ENCODE peak calls at places on chromosomes 6 and 20, in nine cellular contexts. One of them, this sample, is unnamed.

GRCh38 chr6:166849762-166850181 is 106.6 kb downstream of the RNASET2 start:
- DNase-seq in stimulated activated CD4-positive, alpha-beta T cell treated with anti-CD3 and anti-CD28 coated beads, TNF-alpha, amount 100 ng/mL, for 4 hours: no peak
- DNase-seq in A172: no peak
- DNase-seq in iPS DF 19.7: no peak
- DNase-seq in immature natural killer cell: no peak
- DNase-seq in GM04504: no peak
- DNase-seq in NCI-H2081: no peak
- DNase-seq in upper lobe of right lung: no peak
- DNase-seq in activated naive CD4-positive, alpha-beta T cell: no peak
- DNase-seq in this sample: no peak

GRCh38 chr20:37565134-37565811 is 37.6 kb upstream of the BLCAP start:
- DNase-seq in A172: no peak
- DNase-seq in activated naive CD4-positive, alpha-beta T cell: no peak
- DNase-seq in NCI-H2081: no peak
- DNase-seq in GM04504: no peak
- DNase-seq in immature natural killer cell: no peak
- DNase-seq in iPS DF 19.7: no peak
- DNase-seq in stimulated activated CD4-positive, alpha-beta T cell treated with anti-CD3 and anti-CD28 coated beads, TNF-alpha, amount 100 ng/mL, for 4 hours: no peak
- DNase-seq in upper lobe of right lung: no peak
- DNase-seq in this sample: no peak

GRCh38 chr20:51811040-51811351 is 8.7 kb upstream of the SALL4 start:
- DNase-seq in GM04504: no peak
- DNase-seq in A172: no peak
- DNase-seq in immature natural killer cell: no peak
- DNase-seq in upper lobe of right lung: no peak
- DNase-seq in stimulated activated CD4-positive, alpha-beta T cell treated with anti-CD3 and anti-CD28 coated beads, TNF-alpha, amount 100 ng/mL, for 4 hours: no peak
- DNase-seq in activated naive CD4-positive, alpha-beta T cell: no peak
- DNase-seq in NCI-H2081: no peak
- DNase-seq in iPS DF 19.7: no peak
- DNase-seq in this sample: no peak

GRCh38 chr6:142605922-142606321 is 304.1 kb downstream of the ADGRG6 start:
- DNase-seq in activated naive CD4-positive, alpha-beta T cell: no peak
- DNase-seq in immature natural killer cell: no peak
- DNase-seq in iPS DF 19.7: no peak
- DNase-seq in NCI-H2081: no peak
- DNase-seq in upper lobe of right lung: no peak
- DNase-seq in A172: peak; percentile 42
- DNase-seq in GM04504: no peak
- DNase-seq in stimulated activated CD4-positive, alpha-beta T cell treated with anti-CD3 and anti-CD28 coated beads, TNF-alpha, amount 100 ng/mL, for 4 hours: no peak
- DNase-seq in this sample: no peak

GRCh38 chr6:85865665-85866372 is 223.1 kb upstream of the SYNCRIP start:
- DNase-seq in GM04504: peak; percentile 17
- DNase-seq in stimulated activated CD4-positive, alpha-beta T cell treated with anti-CD3 and anti-CD28 coated beads, TNF-alpha, amount 100 ng/mL, for 4 hours: no peak
- DNase-seq in NCI-H2081: no peak
- DNase-seq in iPS DF 19.7: no peak
- DNase-seq in A172: peak; percentile 68
- DNase-seq in activated naive CD4-positive, alpha-beta T cell: no peak
- DNase-seq in immature natural killer cell: no peak
- DNase-seq in upper lobe of right lung: no peak
- DNase-seq in this sample: no peak

GRCh38 chr20:59800309-59800708 is 133.1 kb downstream of the SYCP2 start:
- DNase-seq in immature natural killer cell: no peak
- DNase-seq in NCI-H2081: no peak
- DNase-seq in iPS DF 19.7: no peak
- DNase-seq in GM04504: no peak
- DNase-seq in stimulated activated CD4-positive, alpha-beta T cell treated with anti-CD3 and anti-CD28 coated beads, TNF-alpha, amount 100 ng/mL, for 4 hours: no peak
- DNase-seq in A172: no peak
- DNase-seq in activated naive CD4-positive, alpha-beta T cell: no peak
- DNase-seq in upper lobe of right lung: no peak
- DNase-seq in this sample: no peak

GRCh38 chr6:52910091-52910490 is 593 bp upstream of the GSTA3 start:
- DNase-seq in NCI-H2081: no peak
- DNase-seq in activated naive CD4-positive, alpha-beta T cell: no peak
- DNase-seq in stimulated activated CD4-positive, alpha-beta T cell treated with anti-CD3 and anti-CD28 coated beads, TNF-alpha, amount 100 ng/mL, for 4 hours: no peak
- DNase-seq in iPS DF 19.7: no peak
- DNase-seq in GM04504: no peak
- DNase-seq in A172: no peak
- DNase-seq in upper lobe of right lung: no peak
- DNase-seq in immature natural killer cell: no peak
- DNase-seq in this sample: no peak

GRCh38 chr6:7882505-7883257 is 27.9 kb downstream of the TXNDC5 start:
- DNase-seq in NCI-H2081: no peak
- DNase-seq in immature natural killer cell: no peak
- DNase-seq in upper lobe of right lung: no peak
- DNase-seq in iPS DF 19.7: no peak
- DNase-seq in A172: no peak
- DNase-seq in stimulated activated CD4-positive, alpha-beta T cell treated with anti-CD3 and anti-CD28 coated beads, TNF-alpha, amount 100 ng/mL, for 4 hours: no peak
- DNase-seq in GM04504: no peak
- DNase-seq in activated naive CD4-positive, alpha-beta T cell: no peak
- DNase-seq in this sample: no peak

GRCh38 chr20:1687053-1687452 is 29.5 kb upstream of the SIRPG start:
- DNase-seq in upper lobe of right lung: no peak
- DNase-seq in GM04504: no peak
- DNase-seq in stimulated activated CD4-positive, alpha-beta T cell treated with anti-CD3 and anti-CD28 coated beads, TNF-alpha, amount 100 ng/mL, for 4 hours: no peak
- DNase-seq in A172: no peak
- DNase-seq in NCI-H2081: no peak
- DNase-seq in activated naive CD4-positive, alpha-beta T cell: no peak
- DNase-seq in iPS DF 19.7: no peak
- DNase-seq in immature natural killer cell: no peak
- DNase-seq in this sample: no peak

GRCh38 chr20:9503530-9504251 is 10.7 kb upstream of the LAMP5 start:
- DNase-seq in A172: peak; percentile 72
- DNase-seq in NCI-H2081: no peak
- DNase-seq in immature natural killer cell: no peak
- DNase-seq in iPS DF 19.7: no peak
- DNase-seq in upper lobe of right lung: no peak
- DNase-seq in GM04504: peak; percentile 26
- DNase-seq in stimulated activated CD4-positive, alpha-beta T cell treated with anti-CD3 and anti-CD28 coated beads, TNF-alpha, amount 100 ng/mL, for 4 hours: no peak
- DNase-seq in activated naive CD4-positive, alpha-beta T cell: no peak
- DNase-seq in this sample: no peak

GRCh38 chr6:121711472-121711871 is 276.0 kb downstream of the GJA1 start:
- DNase-seq in upper lobe of right lung: no peak
- DNase-seq in NCI-H2081: no peak
- DNase-seq in iPS DF 19.7: no peak
- DNase-seq in stimulated activated CD4-positive, alpha-beta T cell treated with anti-CD3 and anti-CD28 coated beads, TNF-alpha, amount 100 ng/mL, for 4 hours: no peak
- DNase-seq in activated naive CD4-positive, alpha-beta T cell: no peak
- DNase-seq in immature natural killer cell: no peak
- DNase-seq in GM04504: no peak
- DNase-seq in A172: no peak
- DNase-seq in this sample: no peak

GRCh38 chr20:49559411-49560081 is 8.4 kb downstream of the PTGIS start:
- DNase-seq in GM04504: peak; percentile 48
- DNase-seq in iPS DF 19.7: no peak
- DNase-seq in activated naive CD4-positive, alpha-beta T cell: no peak
- DNase-seq in NCI-H2081: no peak
- DNase-seq in upper lobe of right lung: no peak
- DNase-seq in immature natural killer cell: no peak
- DNase-seq in A172: no peak
- DNase-seq in stimulated activated CD4-positive, alpha-beta T cell treated with anti-CD3 and anti-CD28 coated beads, TNF-alpha, amount 100 ng/mL, for 4 hours: no peak
- DNase-seq in this sample: no peak